ENCODE peak calls at places on chromosomes 12 and 14, in five cellular contexts. A is dorsolateral prefrontal cortex; C is effector memory CD4-positive, alpha-beta T cell; K is HAP-1; I is aorta. O is an unnamed sample. For H3K27me3, the result is how much of the 10 kb centered on the place peaks cover.

GRCh38 chr12:12736759-12737676 is 19.9 kb downstream of the CDKN1B start:
- DNase-seq in C (peak), K (peak), A (no peak), I (no peak), O (no peak)

GRCh38 chr14:28651148-28651547 is 115.4 kb upstream of the FOXG1 start:
- DNase-seq in A (no peak), I (no peak), C (no peak), K (no peak), O (no peak)

GRCh38 chr12:114306646-114307045 is 99.3 kb downstream of the TBX5 start:
- DNase-seq in I (no peak), A (no peak), C (no peak), K (no peak), O (no peak)

GRCh38 chr14:77053046-77053841 is 24.7 kb upstream of the IRF2BPL start:
- DNase-seq in I (peak), A (no peak), K (peak), C (peak), O (no peak)

GRCh38 chr14:64293976-64294671 is at the start of gene ESR2:
- DNase-seq in C (no peak), A (no peak), I (no peak), K (peak), O (no peak)

GRCh38 chr12:114665411-114666181 is 18.4 kb downstream of the TBX3 start:
- DNase-seq in K (no peak), A (no peak), I (no peak), C (no peak), O (no peak)

GRCh38 chr14:99034711-99035171 is 237.3 kb downstream of the BCL11B start:
- DNase-seq in A (no peak), C (no peak), I (no peak), K (no peak), O (no peak)

GRCh38 chr14:56996721-56997399 is 186.6 kb upstream of the OTX2 start:
- DNase-seq in I (no peak), C (no peak), A (no peak), K (no peak), O (no peak)

GRCh38 chr12:5694759-5695409 is 250.2 kb downstream of the ANO2 start:
- DNase-seq in A (no peak), K (no peak), I (no peak), C (no peak), O (no peak)

GRCh38 chr14:55600784-55601561 is 21.0 kb downstream of the KTN1 start:
- DNase-seq in C (no peak), I (no peak), A (no peak), K (no peak), O (no peak)

GRCh38 chr12:81639196-81639595 is 120.0 kb downstream of the PPFIA2 start:
- DNase-seq in C (no peak), A (no peak), K (no peak), I (no peak), O (no peak)

GRCh38 chr14:104362761-104363605 is 216.6 kb upstream of the C14orf180 start:
- DNase-seq in C (no peak), I (peak), K (no peak), A (peak), O (no peak)

GRCh38 chr12:49961111-49961922 is at the start of gene AQP5:
- DNase-seq in C (no peak), I (no peak), A (no peak), K (no peak), O (no peak)

GRCh38 chr14:73800970-73801515 is 50.6 kb upstream of the PTGR2 start:
- DNase-seq in A (no peak), C (no peak), K (no peak), I (no peak), O (no peak)

GRCh38 chr14:68173227-68173972 is 353.8 kb downstream of the RAD51B start:
- DNase-seq in I (no peak), C (no peak), K (no peak), A (no peak), O (no peak)

GRCh38 chr14:77830692-77831091 is 30.8 kb downstream of the ADCK1 start:
- DNase-seq in C (no peak), I (no peak), K (no peak), A (no peak), O (no peak)

GRCh38 chr12:116244001-116244400 is 33.5 kb downstream of the MED13L start:
- DNase-seq in K (no peak), A (no peak), I (no peak), C (no peak), O (peak)

GRCh38 chr12:1457901-1458300 is 136.5 kb downstream of the FBXL14 start:
- DNase-seq in A (no peak), C (no peak), I (peak), K (no peak), O (no peak)

GRCh38 chr12:112684742-112685141 is 106.8 kb upstream of the RPH3A start:
- DNase-seq in I (no peak), K (no peak), C (no peak), A (no peak), O (no peak)

GRCh38 chr12:39145175-39145999 is 240.0 kb upstream of the CPNE8 start:
- DNase-seq in A (no peak), I (no peak), K (peak), C (no peak), O (peak)

GRCh38 chr12:38919191-38919590 is 13.8 kb upstream of the CPNE8 start:
- DNase-seq in I (no peak), K (no peak), A (peak), C (no peak), O (no peak)

GRCh38 chr14:52106853-52107252 is 38.0 kb upstream of the NID2 start:
- DNase-seq in C (no peak), K (no peak), I (no peak), A (no peak), O (no peak)

GRCh38 chr12:80937391-80938238 is at the start of gene LIN7A:
- DNase-seq in C (no peak), A (peak), K (peak), I (peak), O (no peak)

GRCh38 chr12:113359133-113359938 is 949 bp downstream of the PLBD2 start:
- DNase-seq in I (peak), A (peak), C (no peak), K (no peak), O (no peak)

GRCh38 chr12:57869919-57870318 is 23.4 kb upstream of the CTDSP2 start:
- DNase-seq in C (no peak), I (no peak), A (no peak), K (no peak), O (no peak)

GRCh38 chr14:104927901-104928300 is 3.2 kb downstream of the PLD4 start:
- DNase-seq in A (no peak), K (no peak), I (no peak), C (no peak), O (no peak)

GRCh38 chr12:90102957-90103652 is 394.5 kb upstream of the ATP2B1 start:
- DNase-seq in K (peak), I (no peak), C (no peak), A (no peak), O (no peak)

GRCh38 chr12:12839003-12839395 is 25.9 kb downstream of the DDX47 start:
- DNase-seq in K (no peak), I (no peak), C (no peak), A (no peak), O (no peak)

GRCh38 chr12:117145597-117146154 is 44.6 kb downstream of the FBXO21 start:
- DNase-seq in K (no peak), I (no peak), A (no peak), C (no peak), O (no peak)

GRCh38 chr14:55438066-55438683 is 2.2 kb downstream of the TBPL2 start:
- DNase-seq in A (no peak), C (no peak), I (no peak), K (peak), O (peak)

GRCh38 chr12:132593521-132593920 is 16.9 kb downstream of the LRCOL1 start:
- DNase-seq in K (no peak), A (no peak), I (peak), C (no peak), O (no peak)
- H3K27me3 ChIP-seq in K (under half), A (under half), I (under half), C (under half), O (under half)

GRCh38 chr12:102964872-102965271 is 7.4 kb downstream of the ASCL1 start:
- DNase-seq in I (no peak), A (peak), K (no peak), C (no peak), O (no peak)
- H3K27me3 ChIP-seq in I (under half), A (under half), K (under half), C (under half), O (half or more)

DNA sequence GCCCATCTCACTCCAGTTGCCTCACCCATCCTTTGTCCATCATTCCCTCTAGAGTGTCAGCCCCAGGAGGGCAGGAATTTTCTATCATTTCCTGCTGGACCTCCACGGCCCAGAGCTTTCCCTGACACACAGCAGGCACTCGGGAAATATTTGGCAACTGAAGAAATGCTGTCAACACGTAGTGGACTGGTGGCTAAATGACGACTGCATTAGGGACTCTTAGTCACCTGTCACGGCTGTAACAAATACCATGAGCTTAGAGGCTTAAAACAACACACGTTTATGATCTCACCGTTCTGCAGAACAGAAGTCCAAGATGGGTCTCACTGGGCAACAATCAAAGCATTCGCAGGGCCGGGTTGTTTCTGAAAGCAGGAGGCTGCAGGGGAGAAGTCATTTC is 91.3 kb downstream of the PHETA1 start:
- DNase-seq in C (no peak), A (no peak), K (no peak), I (no peak), O (no peak)
- H3K27me3 ChIP-seq in C (under half), A (under half), K (under half), I (under half), O (under half)

GRCh38 chr14:33259764-33260163 is 321.1 kb downstream of the NPAS3 start:
- DNase-seq in A (no peak), C (no peak), I (no peak), K (no peak), O (no peak)
- H3K27me3 ChIP-seq in A (under half), C (under half), I (under half), K (under half), O (under half)

DNA sequence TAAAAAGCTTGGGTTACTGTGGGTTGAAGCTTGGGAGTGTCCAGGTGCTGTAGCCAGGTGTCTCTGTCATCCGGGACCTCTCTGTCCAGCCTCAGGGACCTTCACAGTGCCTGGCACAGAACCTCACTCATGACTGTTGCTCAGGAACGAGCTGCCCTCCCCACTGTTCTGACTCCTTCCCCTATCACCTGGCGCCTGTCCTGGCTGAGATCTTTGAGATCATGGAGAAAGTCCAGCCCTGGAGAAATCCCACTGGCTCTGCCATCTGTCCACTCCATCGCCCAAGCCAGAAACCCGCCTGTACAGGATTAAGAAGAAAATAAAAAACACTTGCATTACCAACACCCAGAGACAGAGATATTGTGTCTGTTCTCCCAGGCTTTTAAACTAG is 53.5 kb downstream of the DGLUCY start:
- DNase-seq in C (no peak), K (no peak), I (no peak), A (no peak), O (no peak)
- H3K27me3 ChIP-seq in C (under half), K (under half), I (under half), A (under half), O (under half)

GRCh38 chr12:121264135-121264534 is 32.4 kb downstream of the CAMKK2 start:
- DNase-seq in K (no peak), I (no peak), A (no peak), C (no peak), O (no peak)
- H3K27me3 ChIP-seq in K (under half), I (under half), A (under half), C (under half), O (under half)

DNA sequence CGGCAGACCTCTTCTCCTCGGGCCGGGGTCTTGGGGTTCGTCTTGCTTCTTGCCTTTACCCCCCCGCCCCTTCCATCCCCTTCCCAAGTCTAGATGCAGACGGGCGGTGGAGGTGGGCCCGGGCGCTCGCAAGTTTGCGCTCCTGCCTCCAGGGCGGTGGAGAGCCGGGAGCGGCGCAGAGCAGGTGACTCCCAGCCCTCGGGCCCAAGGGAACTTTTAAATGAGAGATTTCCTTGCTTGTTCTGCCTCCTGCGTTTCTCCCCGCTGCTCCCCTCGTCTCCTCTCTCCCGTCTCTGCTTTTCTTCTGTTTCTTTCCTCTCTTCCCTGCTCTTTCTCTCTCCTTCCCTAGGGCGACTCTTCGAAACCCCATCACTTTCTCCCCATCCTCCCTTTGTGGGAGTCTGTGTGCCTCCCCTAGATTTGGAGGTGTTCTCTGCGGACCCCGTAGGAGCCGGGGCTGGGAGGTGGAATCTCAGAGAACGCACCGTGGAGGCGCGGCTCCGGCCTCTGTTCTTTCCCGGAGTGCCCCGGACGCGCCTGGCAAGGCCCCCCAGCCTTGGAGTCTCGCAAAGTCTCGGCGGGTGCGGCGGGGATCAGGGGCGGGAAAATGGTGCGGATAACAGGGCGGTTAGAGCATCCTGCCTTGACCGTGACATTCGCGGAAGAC is 114.7 kb upstream of the MYL2 start:
- DNase-seq in K (no peak), I (no peak), A (no peak), C (no peak), O (no peak)
- H3K27me3 ChIP-seq in K (under half), I (under half), A (under half), C (under half), O (half or more)

DNA sequence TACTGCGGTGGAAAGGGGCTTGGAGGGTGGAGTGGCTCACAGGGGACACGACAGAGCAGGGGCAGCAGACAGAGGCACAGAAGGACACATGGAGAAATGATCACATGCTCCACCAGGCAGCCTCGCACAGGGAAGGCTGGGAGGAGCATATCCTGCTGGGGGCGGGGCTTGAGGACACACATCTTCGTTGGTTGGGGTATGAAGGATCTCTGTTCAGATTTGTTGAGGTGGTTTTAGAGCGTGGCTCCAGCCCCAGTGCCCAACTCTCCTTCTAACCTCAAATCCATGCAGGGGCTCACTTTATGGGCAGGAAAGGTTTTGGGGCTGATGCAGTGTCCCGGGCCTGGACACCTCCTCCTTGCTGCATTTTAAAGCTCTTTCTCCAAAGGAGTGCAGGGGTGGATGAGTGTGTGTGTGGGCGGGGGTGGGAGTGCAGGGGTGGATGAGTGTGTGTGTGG is 741 bp upstream of the P3H3 start:
- DNase-seq in I (peak), C (no peak), A (peak), K (peak), O (no peak)
- H3K27me3 ChIP-seq in I (under half), C (under half), A (under half), K (under half), O (under half)

DNA sequence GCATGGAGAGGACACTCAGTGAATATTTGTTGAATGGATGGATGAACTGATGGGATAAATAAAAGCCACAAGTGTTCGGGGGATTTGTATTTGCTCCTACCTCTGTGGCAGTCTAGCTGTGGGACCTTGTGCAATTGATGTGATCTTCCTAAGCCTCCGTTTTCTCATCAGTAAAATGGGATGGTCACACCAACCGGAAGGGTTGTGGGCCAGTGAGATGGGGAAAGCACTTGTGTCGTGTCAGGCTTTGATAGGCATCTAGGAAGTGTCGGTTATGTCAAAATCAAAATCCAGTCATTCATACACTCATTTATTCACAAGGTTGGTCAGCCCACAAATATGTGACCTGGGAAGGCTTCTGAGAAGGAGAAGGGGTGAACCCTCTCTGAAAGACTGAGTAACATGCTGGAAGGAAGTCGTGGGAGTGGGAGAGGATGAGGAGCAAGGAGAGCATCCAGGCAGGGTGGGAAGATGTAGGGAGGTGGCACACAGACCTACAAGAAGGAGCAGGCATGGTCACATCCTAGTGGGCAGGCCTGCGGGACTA is 7.8 kb upstream of the SERPINA9 start:
- DNase-seq in K (no peak), A (no peak), C (no peak), I (no peak), O (no peak)
- H3K27me3 ChIP-seq in K (under half), A (under half), C (under half), I (under half), O (under half)

DNA sequence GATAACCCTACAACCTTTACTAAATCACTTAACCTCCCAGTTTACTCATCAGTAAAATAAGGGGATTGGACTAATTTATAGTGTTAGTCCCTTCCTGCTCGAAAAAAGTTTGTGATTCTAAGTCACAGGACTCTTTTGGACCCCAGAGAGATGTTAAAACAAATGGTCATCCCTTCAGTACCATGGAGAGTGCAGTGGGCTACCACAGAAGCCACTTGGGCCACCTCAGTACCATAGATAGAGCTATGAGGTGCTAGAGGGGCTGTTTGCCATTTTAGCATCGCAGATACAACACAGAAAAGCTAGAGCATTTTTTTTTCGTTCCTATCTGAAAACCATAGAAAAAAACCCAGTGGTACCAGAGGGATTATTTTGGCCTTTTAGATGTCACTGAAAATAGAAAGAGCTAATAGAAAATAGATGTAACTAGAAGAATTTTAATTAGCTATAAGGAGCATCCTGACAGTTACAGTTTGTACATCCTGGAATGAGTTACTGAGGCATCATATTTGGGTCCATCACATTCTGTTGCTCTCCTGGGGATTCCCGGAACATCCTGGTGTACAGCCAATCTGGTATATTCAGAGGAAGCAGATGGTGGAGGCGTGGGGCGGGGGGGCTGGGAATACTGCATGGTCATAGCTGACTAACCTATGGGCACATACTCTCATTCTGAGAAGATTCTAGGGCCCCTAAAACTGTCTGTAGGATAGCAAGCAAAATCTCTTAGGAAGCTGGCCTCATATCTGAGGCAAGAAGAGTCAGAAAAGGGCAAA is 2.8 kb downstream of the ZNF219 start:
- DNase-seq in C (no peak), K (no peak), I (no peak), A (no peak), O (no peak)
- H3K27me3 ChIP-seq in C (under half), K (under half), I (under half), A (under half), O (under half)